ENCODE peak calls at places on chromosomes 2 and 18, in six cellular contexts. T is PC-9, P is neural progenitor cell, D is hepatocyte, X is MM.1S, M is GM23338. Z is an unnamed sample. For H3K4me1 and H3K79me2, the result is how much of the 10 kb centered on the place peaks cover.

GRCh38 chr2:20444993-20445910 is 1.6 kb upstream of the RHOB start:
- DNase-seq in T (no peak), D (no peak), P (no peak), M (peak), X (no peak), Z (no peak)

GRCh38 chr18:55296761-55297160 is 291.2 kb downstream of the TCF4 start:
- DNase-seq in M (no peak), T (no peak), X (no peak), D (no peak), P (no peak), Z (no peak)

GRCh38 chr2:218217366-218218309 is 649 bp downstream of the ARPC2 start:
- DNase-seq in D (peak), P (peak), M (peak), T (no peak), X (peak), Z (peak)

GRCh38 chr2:46984642-46985476 is 69.3 kb upstream of the MCFD2 start:
- DNase-seq in M (no peak), T (peak), D (no peak), X (peak), P (no peak), Z (peak)

GRCh38 chr18:12659904-12660605 is 2.1 kb upstream of the SPIRE1 start:
- DNase-seq in M (peak), X (peak), T (peak), D (peak), P (peak), Z (peak)

GRCh38 chr2:129117427-129117826 is 798.8 kb upstream of the HS6ST1 start:
- DNase-seq in M (no peak), X (no peak), P (no peak), D (peak), T (no peak), Z (no peak)

GRCh38 chr2:232999354-232999753 is 13.7 kb downstream of the NGEF start:
- DNase-seq in D (no peak), P (peak), T (peak), M (peak), X (no peak), Z (peak)

GRCh38 chr18:13589943-13590342 is 136.4 kb downstream of the FAM210A start:
- DNase-seq in T (no peak), P (no peak), X (no peak), M (no peak), D (no peak), Z (no peak)

GRCh38 chr18:76396792-76397191 is 98.2 kb downstream of the ZNF516 start:
- DNase-seq in X (no peak), T (no peak), M (no peak), D (no peak), P (no peak), Z (no peak)

GRCh38 chr2:118348380-118349024 is 260.2 kb downstream of the INSIG2 start:
- DNase-seq in P (no peak), D (no peak), T (no peak), X (peak), M (no peak), Z (no peak)

GRCh38 chr18:71799016-71799673 is 745.0 kb downstream of the CBLN2 start:
- DNase-seq in D (no peak), T (no peak), M (no peak), X (no peak), P (no peak), Z (no peak)

GRCh38 chr2:105005170-105005569 is 32.7 kb upstream of the MRPS9 start:
- DNase-seq in P (no peak), M (peak), T (no peak), D (peak), X (no peak), Z (no peak)

GRCh38 chr2:112583497-112584133 is 794 bp upstream of the CHCHD5 start:
- DNase-seq in M (no peak), P (peak), D (no peak), T (no peak), X (peak), Z (no peak)

GRCh38 chr18:34611904-34612303 is 98.2 kb upstream of the DTNA start:
- DNase-seq in D (no peak), P (no peak), X (no peak), T (no peak), M (no peak), Z (no peak)

GRCh38 chr2:134623796-134624195 is 95.0 kb downstream of the TMEM163 start:
- DNase-seq in D (no peak), P (no peak), X (no peak), T (no peak), M (no peak), Z (no peak)

GRCh38 chr2:200484934-200485333 is 24.9 kb downstream of the KCTD18 start:
- DNase-seq in T (no peak), D (no peak), M (no peak), X (no peak), P (no peak), Z (no peak)

GRCh38 chr18:56139792-56140254 is 498.6 kb downstream of the TXNL1 start:
- DNase-seq in T (no peak), P (no peak), M (no peak), X (no peak), D (peak), Z (no peak)

DNA sequence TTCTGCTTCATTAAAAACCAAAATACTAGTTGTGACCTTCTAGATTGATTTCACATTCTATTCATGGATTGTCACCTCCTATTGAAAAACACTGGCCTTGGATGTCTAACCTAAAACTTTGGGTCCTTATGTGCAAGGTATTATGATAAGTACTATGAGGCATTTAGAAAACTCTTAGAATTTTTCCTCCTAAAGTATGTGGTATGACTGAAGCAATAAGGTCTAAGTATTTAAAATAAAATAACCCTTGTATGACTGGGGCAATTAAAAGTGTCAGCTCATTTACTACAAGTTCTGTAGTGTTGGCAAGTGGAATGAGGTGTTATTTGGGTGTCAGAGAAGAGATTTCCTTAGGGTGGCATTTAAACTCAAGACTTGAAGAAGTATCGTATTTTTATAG is 15.1 kb downstream of the KCMF1 start:
- DNase-seq in M (no peak), X (no peak), T (no peak), P (no peak), D (no peak), Z (no peak)
- H3K4me1 ChIP-seq in M (under half), X (under half), T (under half), P (under half), D (under half), Z (under half)

GRCh38 chr2:237627463-237628321 is at the start of gene LRRFIP1:
- DNase-seq in D (peak), T (no peak), X (no peak), M (peak), P (peak), Z (no peak)

GRCh38 chr2:237625216-237625705 is 2.1 kb upstream of the LRRFIP1 start:
- DNase-seq in P (no peak), X (no peak), T (no peak), M (no peak), D (no peak), Z (no peak)

GRCh38 chr2:237628482-237629187 is 1.2 kb downstream of the LRRFIP1 start:
- DNase-seq in X (no peak), D (no peak), T (no peak), P (no peak), M (no peak), Z (no peak)

GRCh38 chr2:237625777-237626176 is 1.6 kb upstream of the LRRFIP1 start:
- DNase-seq in X (peak), P (no peak), T (no peak), M (no peak), D (no peak), Z (peak)

DNA sequence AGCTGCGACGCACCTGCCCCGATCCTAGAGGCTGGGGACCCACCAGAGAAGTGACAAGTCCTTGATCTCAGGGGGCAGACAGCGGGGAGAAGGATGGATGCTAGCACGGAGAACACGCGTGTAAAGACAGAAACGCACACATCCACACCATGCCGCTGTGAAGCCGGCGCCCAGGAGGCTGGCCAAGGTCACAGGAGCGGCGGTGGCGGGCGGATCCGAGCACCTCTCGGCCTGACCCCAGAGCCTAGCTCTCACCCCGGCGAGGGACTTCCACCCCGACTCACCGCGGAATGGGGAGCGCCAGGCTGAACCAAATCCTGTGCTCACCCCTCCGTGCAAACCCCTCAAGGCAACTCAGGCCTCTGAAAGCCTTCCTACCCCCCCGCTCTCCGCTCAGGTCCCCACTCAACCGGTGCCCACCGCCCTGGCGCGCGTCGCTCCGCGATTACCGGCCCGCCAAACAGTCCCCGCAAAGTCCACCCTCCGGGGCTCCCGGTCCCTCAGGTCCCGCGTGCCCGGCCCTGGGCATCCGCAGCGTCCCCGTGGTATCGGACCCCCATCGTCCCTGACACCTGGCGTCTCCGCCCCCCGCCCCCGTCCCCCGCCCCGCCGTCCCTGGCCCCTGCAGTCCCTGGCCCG is 455 bp upstream of the LRRFIP1 start:
- DNase-seq in T (no peak), P (peak), X (no peak), D (no peak), M (peak), Z (no peak)
- H3K27ac ChIP-seq in T (no peak), P (no peak), X (peak), D (no peak), M (no peak), Z (no peak)

GRCh38 chr2:27380626-27381556 is at the start of gene ZNF513:
- DNase-seq in T (peak), M (peak), D (peak), P (peak), X (peak), Z (peak)

GRCh38 chr2:27379840-27380625 is 501 bp downstream of the ZNF513 start:
- DNase-seq in X (peak), D (peak), T (peak), P (no peak), M (peak), Z (peak)

GRCh38 chr2:27378809-27379290 is 1.7 kb downstream of the ZNF513 start:
- DNase-seq in T (no peak), X (no peak), M (no peak), P (no peak), D (no peak), Z (no peak)

GRCh38 chr2:27379383-27379839 is 1.1 kb downstream of the ZNF513 start:
- DNase-seq in M (no peak), T (no peak), P (no peak), D (no peak), X (no peak), Z (no peak)

GRCh38 chr2:27381577-27382181 is 1.1 kb upstream of the ZNF513 start:
- DNase-seq in M (no peak), T (no peak), D (no peak), P (peak), X (no peak), Z (no peak)
- H3K79me2 ChIP-seq in M (under half), T (under half), D (under half), P (under half), X (under half), Z (under half)

GRCh38 chr2:169690958-169691357 is 3.2 kb downstream of the CFAP210 start:
- DNase-seq in D (no peak), X (no peak), P (no peak), M (no peak), T (no peak), Z (no peak)

GRCh38 chr2:169693344-169693743 is 861 bp downstream of the CFAP210 start:
- DNase-seq in M (peak), T (no peak), D (no peak), X (no peak), P (no peak), Z (peak)

GRCh38 chr2:169694113-169694893 is at the start of the genes CFAP210 and PHOSPHO2:
- DNase-seq in D (peak), X (peak), T (peak), P (peak), M (peak), Z (peak)

GRCh38 chr2:169694894-169695260 is 608 bp downstream of the PHOSPHO2 start:
- DNase-seq in T (no peak), M (no peak), D (no peak), P (no peak), X (no peak), Z (no peak)

DNA sequence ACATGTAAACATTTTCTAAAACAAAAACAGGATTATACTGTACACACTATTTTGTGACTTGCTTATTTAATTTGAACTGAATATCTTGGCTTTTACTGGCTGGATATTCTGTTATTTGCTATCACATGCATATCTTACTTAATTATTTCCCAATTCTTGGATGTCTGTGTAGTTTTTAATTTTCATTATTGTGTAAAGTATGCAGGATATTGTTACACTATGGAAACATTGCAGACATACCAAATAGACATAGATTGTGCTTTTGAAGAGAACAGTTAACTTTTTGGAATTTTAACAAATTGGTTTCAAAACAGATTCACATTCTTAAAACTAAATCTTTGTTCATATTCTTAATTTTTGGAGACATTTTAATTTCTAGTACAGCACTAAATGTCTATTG is 2.1 kb downstream of the PHOSPHO2 start:
- DNase-seq in M (no peak), P (no peak), D (no peak), T (no peak), X (no peak), Z (no peak)
- H3K4me1 ChIP-seq in M (under half), P (under half), D (under half), T (under half), X (under half), Z (under half)

DNA sequence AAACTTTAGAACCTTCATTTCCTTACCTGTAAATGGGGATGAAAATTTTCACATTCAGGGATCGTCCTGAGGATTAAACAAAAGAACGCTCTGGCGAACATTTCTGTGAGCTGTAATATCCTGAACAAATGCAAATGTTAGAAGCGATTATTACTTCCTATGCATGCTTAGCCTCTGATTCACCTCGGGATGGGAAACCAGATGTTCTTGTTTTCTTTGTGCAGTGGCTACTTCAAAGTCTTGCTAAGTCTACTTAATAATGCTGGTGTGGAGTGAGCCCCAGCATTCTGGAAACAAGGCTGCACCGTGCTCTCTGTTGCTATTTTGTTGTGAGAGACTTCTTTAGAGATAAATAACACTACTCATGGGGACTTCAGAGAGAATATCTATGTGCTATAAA is 119.1 kb upstream of the PELI1 start:
- DNase-seq in D (peak), P (no peak), T (peak), X (peak), M (no peak), Z (peak)
- H3K27ac ChIP-seq in D (peak), P (no peak), T (peak), X (peak), M (no peak), Z (no peak)

GRCh38 chr2:65378308-65378689 is 54.1 kb downstream of the SPRED2 start:
- DNase-seq in T (no peak), D (no peak), X (no peak), M (no peak), P (no peak), Z (no peak)
- H3K79me2 ChIP-seq in T (half or more), D (half or more), X (half or more), M (under half), P (under half), Z (under half)

GRCh38 chr2:205733082-205733481 is 50.8 kb downstream of the NRP2 start:
- DNase-seq in T (no peak), X (no peak), P (no peak), M (no peak), D (no peak), Z (no peak)
- H3K4me1 ChIP-seq in T (under half), X (under half), P (half or more), M (under half), D (under half), Z (under half)

GRCh38 chr2:45918816-45919655 is 267.6 kb downstream of the PRKCE start:
- DNase-seq in M (no peak), D (no peak), T (no peak), X (no peak), P (no peak), Z (no peak)

GRCh38 chr2:45921921-45922320 is 270.4 kb downstream of the PRKCE start:
- DNase-seq in P (no peak), M (no peak), D (no peak), X (no peak), T (no peak), Z (no peak)

GRCh38 chr2:45922577-45922988 is 271.1 kb downstream of the PRKCE start:
- DNase-seq in D (peak), P (peak), X (no peak), M (no peak), T (peak), Z (no peak)

GRCh38 chr2:45923701-45924100 is 272.2 kb downstream of the PRKCE start:
- DNase-seq in M (no peak), D (no peak), X (no peak), T (peak), P (no peak), Z (no peak)

GRCh38 chr2:45919711-45920111 is 268.2 kb downstream of the PRKCE start:
- DNase-seq in T (no peak), D (no peak), P (no peak), M (no peak), X (no peak), Z (no peak)
- H3K27ac ChIP-seq in T (no peak), D (no peak), P (no peak), M (no peak), X (no peak), Z (no peak)

DNA sequence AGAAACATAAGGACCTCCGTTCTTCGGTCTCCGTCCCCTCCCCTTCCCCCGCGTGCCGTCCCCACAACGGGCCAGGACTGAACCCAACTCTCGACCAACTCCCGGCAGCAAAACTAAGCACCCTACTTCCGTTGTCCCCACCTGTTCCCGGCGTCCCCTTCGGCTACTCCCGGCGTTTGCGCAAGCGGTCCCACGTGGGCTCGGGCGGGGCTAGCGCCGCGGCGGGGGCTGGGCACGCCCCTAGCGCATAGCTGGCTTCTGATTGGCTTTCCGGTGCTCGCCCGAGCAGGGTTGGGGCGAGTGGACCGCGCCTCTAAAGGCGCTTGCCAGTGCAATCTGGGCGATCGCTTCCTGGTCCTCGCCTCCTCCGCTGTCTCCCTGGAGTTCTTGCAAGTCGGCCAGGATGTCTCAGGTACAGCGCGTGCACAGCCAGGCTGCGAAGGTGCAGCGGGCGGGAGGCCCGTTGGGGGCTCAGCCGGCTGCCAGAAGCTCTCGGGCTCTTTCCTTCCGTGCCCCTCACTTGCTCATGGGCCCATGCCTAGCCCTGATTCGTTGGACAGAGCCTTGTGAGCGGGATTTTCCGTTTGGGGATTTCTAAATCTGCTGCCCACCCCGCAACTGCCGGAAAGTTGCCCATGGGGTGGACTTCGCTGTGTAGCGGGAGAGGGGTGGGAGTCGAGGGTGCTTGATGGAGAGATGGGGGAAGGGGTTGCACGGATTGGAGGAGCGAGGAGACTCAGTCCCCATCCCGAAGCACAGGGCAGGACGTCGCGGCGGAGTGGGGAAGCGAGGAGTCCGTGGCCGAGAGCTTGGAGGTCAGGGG is at the start of the genes C2orf76 and DBI:
- DNase-seq in P (peak), D (peak), M (peak), T (peak), X (peak), Z (peak)
- H3K79me2 ChIP-seq in P (under half), D (under half), M (under half), T (under half), X (half or more), Z (under half)

Z was measured in OCI-LY7.